ENCODE peak calls at places on chromosomes 6 and 20, in four cellular contexts. R is Calu3, B is H9, K is lung. N is an unnamed sample.

GRCh38 chr20:11924923-11925322 is 7.2 kb downstream of the BTBD3 start:
- DNase-seq in R (no peak), B (no peak), K (no peak), N (no peak)

GRCh38 chr6:31615748-31616147 is 714 bp downstream of the AIF1 start:
- DNase-seq in R (no peak), B (no peak), K (no peak), N (no peak)

GRCh38 chr6:78561015-78561414 is 306.3 kb upstream of the IRAK1BP1 start:
- DNase-seq in R (no peak), B (no peak), K (no peak), N (no peak)

GRCh38 chr20:44204156-44204831 is 6.3 kb downstream of the OSER1 start:
- DNase-seq in R (peak), B (no peak), K (no peak), N (no peak)

GRCh38 chr20:49969946-49970345 is 12.8 kb upstream of the SNAI1 start:
- DNase-seq in R (no peak), B (no peak), K (no peak), N (no peak)

GRCh38 chr20:25248501-25249172 is 752 bp downstream of the PYGB start:
- DNase-seq in R (no peak), B (peak), K (no peak), N (peak)

GRCh38 chr6:121847806-121848522 is 412.5 kb downstream of the GJA1 start:
- DNase-seq in R (no peak), B (no peak), K (no peak), N (no peak)

GRCh38 chr6:165847407-165848098 is 184.5 kb upstream of the PDE10A start:
- DNase-seq in R (no peak), B (no peak), K (peak), N (no peak)

GRCh38 chr6:30709101-30709868 is 7.8 kb downstream of the MDC1 start:
- DNase-seq in R (no peak), B (no peak), K (no peak), N (no peak)

GRCh38 chr20:3679749-3680700 is 1.8 kb downstream of the ADAM33 start:
- DNase-seq in R (no peak), B (no peak), K (no peak), N (no peak)

GRCh38 chr6:20642441-20642840 is 108.2 kb downstream of the CDKAL1 start:
- DNase-seq in R (no peak), B (no peak), K (no peak), N (no peak)

GRCh38 chr20:37393196-37393862 is 47.4 kb downstream of the SRC start:
- DNase-seq in R (no peak), B (no peak), K (no peak), N (no peak)

GRCh38 chr20:37393863-37394542 is 48.1 kb downstream of the SRC start:
- DNase-seq in R (no peak), B (no peak), K (no peak), N (no peak)

GRCh38 chr20:37390891-37391525 is 45.1 kb downstream of the SRC start:
- DNase-seq in R (no peak), B (peak), K (no peak), N (no peak)

GRCh38 chr20:37390503-37390890 is 44.6 kb downstream of the SRC start:
- DNase-seq in R (no peak), B (no peak), K (no peak), N (no peak)

DNA sequence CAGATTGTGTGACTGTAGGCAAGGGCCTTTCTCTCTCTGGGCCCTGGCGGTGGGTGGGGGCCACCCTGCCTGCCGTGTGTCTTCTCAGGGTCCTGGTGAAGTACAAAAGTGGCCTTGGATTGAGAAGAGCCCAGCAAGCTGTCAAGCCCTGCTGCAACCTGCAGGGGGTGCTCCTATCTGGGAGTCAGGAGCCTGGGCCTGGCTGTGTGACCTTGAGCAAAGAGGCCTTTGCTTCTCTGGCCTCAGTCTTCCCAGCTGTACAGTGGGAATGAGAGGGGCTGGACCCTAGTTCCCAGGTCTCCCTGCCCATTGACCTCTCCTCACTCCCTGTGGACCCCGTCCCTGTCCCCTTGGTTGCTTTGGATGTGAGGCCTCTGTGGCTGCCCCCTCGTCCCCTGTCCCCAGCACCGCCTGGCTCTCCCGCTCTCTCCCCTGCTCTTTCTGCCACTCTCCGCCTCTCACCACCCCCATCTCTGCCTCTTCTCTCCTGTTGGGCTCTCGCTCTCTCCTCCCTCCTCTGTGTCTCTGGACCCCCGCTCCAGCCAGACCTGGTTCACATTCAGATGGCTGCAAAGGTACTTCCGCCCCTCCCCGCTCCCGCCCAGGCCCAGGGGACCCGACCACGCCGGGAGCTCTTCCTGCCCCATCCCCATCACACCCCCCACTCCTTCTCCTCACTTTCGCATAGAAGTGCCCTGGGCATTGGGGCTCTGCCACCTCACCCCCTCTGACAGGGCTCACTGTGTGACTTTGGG is 46.7 kb downstream of the SRC start:
- DNase-seq in R (no peak), B (no peak), K (no peak), N (no peak)
- TF ChIP-seq CTCF in R (peak), B (peak), K (no peak), N (peak)

GRCh38 chr6:130018292-130018829 is at the start of gene L3MBTL3:
- DNase-seq in R (peak), B (peak), K (peak), N (peak)

GRCh38 chr6:130020106-130020851 is 1.9 kb downstream of the L3MBTL3 start:
- DNase-seq in R (peak), B (no peak), K (peak), N (peak)

GRCh38 chr6:130019796-130020105 is 1.4 kb downstream of the L3MBTL3 start:
- DNase-seq in R (no peak), B (no peak), K (no peak), N (peak)

GRCh38 chr6:130018830-130019795 is 732 bp downstream of the L3MBTL3 start:
- DNase-seq in R (peak), B (peak), K (peak), N (peak)

GRCh38 chr6:130020892-130021483 is 2.6 kb downstream of the L3MBTL3 start:
- DNase-seq in R (peak), B (peak), K (peak), N (peak)
- TF ChIP-seq CTCF in R (peak), B (peak), K (peak), N (peak)

GRCh38 chr6:95866732-95867131 is 149.0 kb upstream of the FUT9 start:
- DNase-seq in R (peak), B (peak), K (no peak), N (peak)
- TF ChIP-seq CTCF in R (no peak), B (peak), K (no peak), N (peak)

GRCh38 chr20:41258489-41258888 is 59.0 kb downstream of the ZHX3 start:
- DNase-seq in R (no peak), B (no peak), K (no peak), N (no peak)
- TF ChIP-seq CTCF in R (no peak), B (no peak), K (no peak), N (no peak)

GRCh38 chr6:33049323-33049722 is 24.1 kb downstream of the HLA-DPA1 start:
- DNase-seq in R (no peak), B (peak), K (no peak), N (no peak)
- TF ChIP-seq CTCF in R (no peak), B (peak), K (no peak), N (no peak)

GRCh38 chr6:11043961-11044711 is at the start of gene ELOVL2:
- DNase-seq in R (peak), B (peak), K (no peak), N (peak)
- TF ChIP-seq CTCF in R (peak), B (no peak), K (no peak), N (peak)

GRCh38 chr20:939606-940005 is 23.5 kb upstream of the ANGPT4 start:
- DNase-seq in R (no peak), B (no peak), K (no peak), N (no peak)

GRCh38 chr20:931401-931800 is 15.3 kb upstream of the ANGPT4 start:
- DNase-seq in R (no peak), B (no peak), K (no peak), N (no peak)

GRCh38 chr20:933024-933423 is 16.9 kb upstream of the ANGPT4 start:
- DNase-seq in R (no peak), B (no peak), K (no peak), N (no peak)

GRCh38 chr20:934186-934840 is 18.2 kb upstream of the ANGPT4 start:
- DNase-seq in R (no peak), B (peak), K (no peak), N (no peak)
- TF ChIP-seq CTCF in R (no peak), B (peak), K (no peak), N (no peak)

N was measured in glutamatergic neuron.